ENCODE peak calls at places on chromosomes 4 and X, in eight cellular contexts. S is kidney, L is HFFc6, M is HTR-8/SVneo, G is GM20000, A is retinal pigment epithelial cell, D is NCI-H1436 treated with DMSO at 0.1 percent for 48 hours, B is NCI-H774. X is an unnamed sample.

GRCh38 chr4:6193399-6193798 is 7.0 kb downstream of the JAKMIP1 start:
- DNase-seq in A (peak), D (no peak), G (no peak), L (no peak), S (peak), M (no peak), B (no peak), X (no peak)

GRCh38 chr4:169070895-169071218 is 60.8 kb upstream of the CBR4 start:
- DNase-seq in S (no peak), D (peak), M (no peak), G (no peak), L (no peak), A (peak), B (peak), X (no peak)

GRCh38 chr4:8281519-8282133 is 12.1 kb downstream of the HTRA3 start:
- DNase-seq in D (no peak), B (no peak), M (no peak), S (peak), L (peak), G (no peak), A (no peak), X (peak)

GRCh38 chrX:2503591-2504500 is 3.1 kb upstream of the DHRSX start:
- DNase-seq in A (no peak), G (no peak), B (no peak), L (no peak), D (no peak), M (no peak), S (no peak), X (no peak)

GRCh38 chrX:39527045-39527444 is 570.7 kb downstream of the BCOR start:
- DNase-seq in M (no peak), S (no peak), B (no peak), G (no peak), A (no peak), D (no peak), L (no peak), X (no peak)

GRCh38 chr4:40916880-40917279 is 167.1 kb downstream of the NSUN7 start:
- DNase-seq in S (no peak), G (peak), M (peak), D (peak), A (no peak), L (no peak), B (no peak), X (no peak)

GRCh38 chr4:54495091-54495490 is 162.7 kb upstream of the KIT start:
- DNase-seq in B (no peak), L (peak), G (no peak), S (no peak), D (no peak), A (no peak), M (no peak), X (no peak)

GRCh38 chrX:108160309-108160708 is 68.7 kb downstream of the ATG4A start:
- DNase-seq in L (no peak), S (no peak), B (no peak), M (no peak), A (no peak), D (no peak), G (no peak), X (no peak)

GRCh38 chr4:38664704-38665401 is 854 bp downstream of the KLF3 start:
- DNase-seq in G (peak), S (peak), M (peak), B (peak), L (peak), D (no peak), A (no peak), X (peak)

GRCh38 chr4:116512552-116512951 is 572.8 kb downstream of the TRAM1L1 start:
- DNase-seq in D (no peak), S (no peak), B (no peak), G (no peak), A (no peak), L (no peak), M (no peak), X (no peak)

GRCh38 chrX:118553042-118553714 is 57.6 kb downstream of the DOCK11 start:
- DNase-seq in B (no peak), A (no peak), M (no peak), S (no peak), D (no peak), G (no peak), L (no peak), X (no peak)

GRCh38 chr4:154822775-154823174 is 41.7 kb downstream of the RBM46 start:
- DNase-seq in A (peak), B (no peak), D (no peak), M (no peak), S (no peak), L (peak), G (no peak), X (no peak)

GRCh38 chr4:7803371-7803770 is 136.3 kb downstream of the AFAP1 start:
- DNase-seq in B (no peak), A (no peak), M (no peak), G (no peak), L (no peak), D (no peak), S (no peak), X (no peak)

GRCh38 chrX:100424012-100424411 is 13.9 kb upstream of the PCDH19 start:
- DNase-seq in B (no peak), G (no peak), D (no peak), M (no peak), S (no peak), L (no peak), A (no peak), X (no peak)

GRCh38 chr4:578451-579443 is 2.7 kb upstream of the TMEM271 start:
- DNase-seq in B (no peak), A (no peak), D (no peak), G (no peak), S (no peak), M (no peak), L (no peak), X (no peak)

GRCh38 chr4:78864405-78865024 is 74.7 kb downstream of the PAQR3 start:
- DNase-seq in L (peak), S (no peak), B (peak), G (peak), A (peak), M (peak), D (peak), X (no peak)

GRCh38 chr4:53744446-53745160 is 153.3 kb upstream of the LNX1 start:
- DNase-seq in M (no peak), B (peak), L (no peak), S (no peak), A (no peak), D (no peak), G (no peak), X (no peak)

GRCh38 chrX:44344194-44344593 is 722 bp upstream of the EFHC2 start:
- DNase-seq in G (peak), B (no peak), D (no peak), L (no peak), S (peak), A (no peak), M (no peak), X (peak)

GRCh38 chr4:28225005-28225404 is 1364.4 kb downstream of the STIM2 start:
- DNase-seq in L (peak), S (no peak), D (no peak), B (peak), A (peak), G (no peak), M (peak), X (no peak)

GRCh38 chr4:4390046-4390445 is 3.1 kb downstream of the NSG1 start:
- DNase-seq in M (no peak), S (no peak), L (no peak), A (no peak), D (no peak), B (no peak), G (no peak), X (no peak)

GRCh38 chrX:45727761-45728160 is 527.1 kb upstream of the DIPK2B start:
- DNase-seq in G (no peak), B (no peak), D (no peak), L (no peak), S (no peak), M (no peak), A (no peak), X (no peak)

GRCh38 chrX:54182194-54182863 is 725 bp downstream of the FAM120C start:
- DNase-seq in B (peak), A (no peak), G (peak), L (peak), M (peak), D (peak), S (peak), X (peak)

GRCh38 chrX:56764975-56765791 is 36.1 kb downstream of the NBDY start:
- DNase-seq in A (no peak), D (no peak), G (peak), L (no peak), S (peak), B (no peak), M (no peak), X (no peak)

GRCh38 chr4:16155503-16156169 is 70.6 kb downstream of the TAPT1 start:
- DNase-seq in L (no peak), M (no peak), A (no peak), B (no peak), G (no peak), S (no peak), D (no peak), X (no peak)

GRCh38 chr4:119783200-119783978 is 154.8 kb upstream of the PDE5A start:
- DNase-seq in B (no peak), L (no peak), A (no peak), S (no peak), D (no peak), M (no peak), G (no peak), X (peak)

GRCh38 chr4:139700568-139700967 is 34.9 kb downstream of the MGST2 start:
- DNase-seq in B (no peak), D (no peak), A (no peak), G (no peak), M (no peak), S (no peak), L (no peak), X (no peak)

X was measured in Right ventricle myocardium inferior.